ENCODE peak calls at places on chromosomes 11 and 22, in ten cellular contexts. One of them, this sample, is unnamed.

GRCh38 chr11:78449866-78450265 is 32.2 kb upstream of the GAB2 start:
- DNase-seq in neural crest cell: no peak
- DNase-seq in skeletal muscle cell: no peak
- DNase-seq in NCI-H460: no peak
- DNase-seq in heart left ventricle: no peak
- DNase-seq in anterior cingulate cortex: no peak
- DNase-seq in kidney tubule cell: no peak
- DNase-seq in heart right ventricle: no peak
- DNase-seq in AG09309: no peak
- DNase-seq in LHCN-M2: no peak
- DNase-seq in this sample: no peak

GRCh38 chr11:111765320-111765983 is 737 bp downstream of the PPP2R1B start:
- DNase-seq in skeletal muscle cell: no peak
- DNase-seq in heart left ventricle: no peak
- DNase-seq in NCI-H460: no peak
- DNase-seq in AG09309: no peak
- DNase-seq in neural crest cell: no peak
- DNase-seq in anterior cingulate cortex: no peak
- DNase-seq in LHCN-M2: no peak
- DNase-seq in heart right ventricle: no peak
- DNase-seq in kidney tubule cell: peak
- DNase-seq in this sample: peak

GRCh38 chr22:28268845-28269244 is 349.8 kb upstream of the PITPNB start:
- DNase-seq in skeletal muscle cell: no peak
- DNase-seq in heart left ventricle: peak
- DNase-seq in neural crest cell: no peak
- DNase-seq in anterior cingulate cortex: no peak
- DNase-seq in AG09309: no peak
- DNase-seq in heart right ventricle: peak
- DNase-seq in kidney tubule cell: no peak
- DNase-seq in LHCN-M2: no peak
- DNase-seq in NCI-H460: no peak
- DNase-seq in this sample: no peak

GRCh38 chr11:65709661-65710060 is 2.4 kb upstream of the KAT5 start:
- DNase-seq in NCI-H460: no peak
- DNase-seq in AG09309: no peak
- DNase-seq in LHCN-M2: no peak
- DNase-seq in anterior cingulate cortex: no peak
- DNase-seq in heart left ventricle: no peak
- DNase-seq in skeletal muscle cell: no peak
- DNase-seq in heart right ventricle: no peak
- DNase-seq in neural crest cell: no peak
- DNase-seq in kidney tubule cell: no peak
- DNase-seq in this sample: no peak

GRCh38 chr11:40280161-40281054 is 1179.0 kb downstream of the LRRC4C start:
- DNase-seq in NCI-H460: no peak
- DNase-seq in LHCN-M2: no peak
- DNase-seq in skeletal muscle cell: no peak
- DNase-seq in heart right ventricle: peak
- DNase-seq in kidney tubule cell: no peak
- DNase-seq in AG09309: no peak
- DNase-seq in anterior cingulate cortex: peak
- DNase-seq in neural crest cell: peak
- DNase-seq in heart left ventricle: no peak
- DNase-seq in this sample: no peak

GRCh38 chr11:96779030-96779429 is 389.2 kb downstream of the JRKL start:
- DNase-seq in skeletal muscle cell: no peak
- DNase-seq in kidney tubule cell: no peak
- DNase-seq in heart right ventricle: no peak
- DNase-seq in AG09309: no peak
- DNase-seq in LHCN-M2: no peak
- DNase-seq in NCI-H460: no peak
- DNase-seq in heart left ventricle: no peak
- DNase-seq in neural crest cell: no peak
- DNase-seq in anterior cingulate cortex: no peak
- DNase-seq in this sample: no peak

GRCh38 chr11:47186937-47187681 is 875 bp upstream of the PACSIN3 start:
- DNase-seq in LHCN-M2: peak
- DNase-seq in heart left ventricle: peak
- DNase-seq in NCI-H460: peak
- DNase-seq in skeletal muscle cell: no peak
- DNase-seq in kidney tubule cell: peak
- DNase-seq in neural crest cell: peak
- DNase-seq in anterior cingulate cortex: no peak
- DNase-seq in heart right ventricle: peak
- DNase-seq in AG09309: no peak
- DNase-seq in this sample: peak

GRCh38 chr11:60457576-60457975 is 1.9 kb downstream of the MS4A1 start:
- DNase-seq in heart right ventricle: no peak
- DNase-seq in anterior cingulate cortex: no peak
- DNase-seq in LHCN-M2: no peak
- DNase-seq in NCI-H460: no peak
- DNase-seq in kidney tubule cell: no peak
- DNase-seq in AG09309: no peak
- DNase-seq in neural crest cell: no peak
- DNase-seq in heart left ventricle: no peak
- DNase-seq in skeletal muscle cell: no peak
- DNase-seq in this sample: no peak

GRCh38 chr11:127059286-127060200 is 59.0 kb upstream of the KIRREL3 start:
- DNase-seq in skeletal muscle cell: no peak
- DNase-seq in kidney tubule cell: no peak
- DNase-seq in anterior cingulate cortex: no peak
- DNase-seq in LHCN-M2: peak
- DNase-seq in neural crest cell: no peak
- DNase-seq in AG09309: no peak
- DNase-seq in heart right ventricle: no peak
- DNase-seq in heart left ventricle: no peak
- DNase-seq in NCI-H460: no peak
- DNase-seq in this sample: no peak

GRCh38 chr11:65417702-65418430 is 4.7 kb upstream of the NEAT1 start:
- DNase-seq in NCI-H460: no peak
- DNase-seq in heart left ventricle: peak
- DNase-seq in AG09309: no peak
- DNase-seq in anterior cingulate cortex: no peak
- DNase-seq in skeletal muscle cell: no peak
- DNase-seq in LHCN-M2: peak
- DNase-seq in heart right ventricle: peak
- DNase-seq in neural crest cell: no peak
- DNase-seq in kidney tubule cell: peak
- DNase-seq in this sample: no peak

This sample was measured in HAP-1.